ENCODE peak calls at places on chromosomes 6 and 20, in five cellular contexts. One of them, this sample, is unnamed.
A peak's percentile ranks its signal among the peaks of the same experiment; 100 is the strongest.

GRCh38 chr20:62052842-62053464 is 12.7 kb downstream of the TAF4 start:
- DNase-seq in stomach: no peak
- DNase-seq in aorta: no peak
- DNase-seq in uterus: no peak
- DNase-seq in fibroblast of lung: no peak
- DNase-seq in this sample: no peak

GRCh38 chr6:117078624-117079023 is 186.7 kb upstream of the VGLL2 start:
- DNase-seq in stomach: no peak
- DNase-seq in aorta: no peak
- DNase-seq in uterus: no peak
- DNase-seq in fibroblast of lung: no peak
- DNase-seq in this sample: no peak

GRCh38 chr6:137362878-137363804 is 131.1 kb downstream of the OLIG3 start:
- DNase-seq in stomach: no peak
- DNase-seq in aorta: no peak
- DNase-seq in uterus: no peak
- DNase-seq in fibroblast of lung: no peak
- DNase-seq in this sample: no peak

GRCh38 chr6:150237626-150238025 is 94.8 kb downstream of the PPP1R14C start:
- DNase-seq in stomach: no peak
- DNase-seq in aorta: no peak
- DNase-seq in uterus: no peak
- DNase-seq in fibroblast of lung: no peak
- DNase-seq in this sample: no peak

GRCh38 chr6:43171284-43172126 is 436 bp downstream of the SRF start:
- DNase-seq in stomach: no peak
- DNase-seq in aorta: no peak
- DNase-seq in uterus: no peak
- DNase-seq in fibroblast of lung: no peak
- DNase-seq in this sample: peak; percentile 63

GRCh38 chr6:98627129-98627775 is 207.1 kb upstream of the POU3F2 start:
- DNase-seq in stomach: no peak
- DNase-seq in aorta: no peak
- DNase-seq in uterus: no peak
- DNase-seq in fibroblast of lung: no peak
- DNase-seq in this sample: no peak

GRCh38 chr20:40010483-40010882 is 678.6 kb downstream of the MAFB start:
- DNase-seq in stomach: no peak
- DNase-seq in aorta: peak; percentile 41
- DNase-seq in uterus: no peak
- DNase-seq in fibroblast of lung: no peak
- DNase-seq in this sample: no peak

GRCh38 chr6:87832025-87832825 is 130.2 kb upstream of the AKIRIN2 start:
- DNase-seq in stomach: no peak
- DNase-seq in aorta: no peak
- DNase-seq in uterus: no peak
- DNase-seq in fibroblast of lung: peak; percentile 32
- DNase-seq in this sample: peak; percentile 52

GRCh38 chr20:17613328-17614175 is 43.7 kb downstream of the DSTN start:
- DNase-seq in stomach: peak; percentile 26
- DNase-seq in aorta: peak; percentile 51
- DNase-seq in uterus: no peak
- DNase-seq in fibroblast of lung: no peak
- DNase-seq in this sample: no peak

GRCh38 chr6:96626749-96627353 is 63.9 kb downstream of the FHL5 start:
- DNase-seq in stomach: no peak
- DNase-seq in aorta: no peak
- DNase-seq in uterus: no peak
- DNase-seq in fibroblast of lung: peak; percentile 22
- DNase-seq in this sample: peak; percentile 71

GRCh38 chr20:53917145-53918009 is 153.0 kb downstream of the BCAS1 start:
- DNase-seq in stomach: peak; percentile 44
- DNase-seq in aorta: peak; percentile 78
- DNase-seq in uterus: peak; percentile 56
- DNase-seq in fibroblast of lung: peak; percentile 69
- DNase-seq in this sample: peak; percentile 75

GRCh38 chr6:85669735-85670194 is 27.1 kb upstream of the SYNCRIP start:
- DNase-seq in stomach: no peak
- DNase-seq in aorta: no peak
- DNase-seq in uterus: no peak
- DNase-seq in fibroblast of lung: peak; percentile 48
- DNase-seq in this sample: peak; percentile 59

GRCh38 chr20:9515211-9515580 is 806 bp downstream of the LAMP5 start:
- DNase-seq in stomach: no peak
- DNase-seq in aorta: no peak
- DNase-seq in uterus: no peak
- DNase-seq in fibroblast of lung: no peak
- DNase-seq in this sample: peak; percentile 24

GRCh38 chr20:9518776-9519175 is 4.4 kb downstream of the LAMP5 start:
- DNase-seq in stomach: no peak
- DNase-seq in aorta: no peak
- DNase-seq in uterus: no peak
- DNase-seq in fibroblast of lung: no peak
- DNase-seq in this sample: no peak

GRCh38 chr20:9516658-9516987 is 2.2 kb downstream of the LAMP5 start:
- DNase-seq in stomach: no peak
- DNase-seq in aorta: no peak
- DNase-seq in uterus: no peak
- DNase-seq in fibroblast of lung: no peak
- DNase-seq in this sample: no peak

GRCh38 chr20:9515761-9516657 is 1.6 kb downstream of the LAMP5 start:
- DNase-seq in stomach: no peak
- DNase-seq in aorta: no peak
- DNase-seq in uterus: no peak
- DNase-seq in fibroblast of lung: peak; percentile 17
- DNase-seq in this sample: no peak

GRCh38 chr20:9517297-9518134 is 3.1 kb downstream of the LAMP5 start:
- DNase-seq in stomach: no peak
- DNase-seq in aorta: no peak
- DNase-seq in uterus: no peak
- DNase-seq in fibroblast of lung: no peak
- DNase-seq in this sample: no peak
- H3K4me1 ChIP-seq in stomach: peaks cover 26% of the 10 kb centered on the region
- H3K4me1 ChIP-seq in aorta: no peaks in the 10 kb centered on the region
- H3K4me1 ChIP-seq in uterus: peaks cover 13% of the 10 kb centered on the region
- H3K4me1 ChIP-seq in fibroblast of lung: no peaks in the 10 kb centered on the region
- H3K4me1 ChIP-seq in this sample: peaks cover 8% of the 10 kb centered on the region

GRCh38 chr6:159039885-159040258 is 4.9 kb downstream of the TAGAP start:
- DNase-seq in stomach: no peak
- DNase-seq in aorta: no peak
- DNase-seq in uterus: no peak
- DNase-seq in fibroblast of lung: no peak
- DNase-seq in this sample: no peak

GRCh38 chr6:159037746-159038290 is 7.0 kb downstream of the TAGAP start:
- DNase-seq in stomach: no peak
- DNase-seq in aorta: no peak
- DNase-seq in uterus: no peak
- DNase-seq in fibroblast of lung: no peak
- DNase-seq in this sample: no peak

GRCh38 chr6:159035891-159036290 is 8.9 kb downstream of the TAGAP start:
- DNase-seq in stomach: no peak
- DNase-seq in aorta: no peak
- DNase-seq in uterus: no peak
- DNase-seq in fibroblast of lung: no peak
- DNase-seq in this sample: no peak

GRCh38 chr6:159038914-159039884 is 5.6 kb downstream of the TAGAP start:
- DNase-seq in stomach: no peak
- DNase-seq in aorta: no peak
- DNase-seq in uterus: peak; percentile 29
- DNase-seq in fibroblast of lung: peak; percentile 46
- DNase-seq in this sample: peak; percentile 28

GRCh38 chr6:159036673-159037072 is 8.1 kb downstream of the TAGAP start:
- DNase-seq in stomach: no peak
- DNase-seq in aorta: no peak
- DNase-seq in uterus: no peak
- DNase-seq in fibroblast of lung: no peak
- DNase-seq in this sample: no peak
- H3K4me1 ChIP-seq in stomach: no peaks in the 10 kb centered on the region
- H3K4me1 ChIP-seq in aorta: no peaks in the 10 kb centered on the region
- H3K4me1 ChIP-seq in uterus: no peaks in the 10 kb centered on the region
- H3K4me1 ChIP-seq in fibroblast of lung: no peaks in the 10 kb centered on the region
- H3K4me1 ChIP-seq in this sample: peaks cover 18% of the 10 kb centered on the region

DNA sequence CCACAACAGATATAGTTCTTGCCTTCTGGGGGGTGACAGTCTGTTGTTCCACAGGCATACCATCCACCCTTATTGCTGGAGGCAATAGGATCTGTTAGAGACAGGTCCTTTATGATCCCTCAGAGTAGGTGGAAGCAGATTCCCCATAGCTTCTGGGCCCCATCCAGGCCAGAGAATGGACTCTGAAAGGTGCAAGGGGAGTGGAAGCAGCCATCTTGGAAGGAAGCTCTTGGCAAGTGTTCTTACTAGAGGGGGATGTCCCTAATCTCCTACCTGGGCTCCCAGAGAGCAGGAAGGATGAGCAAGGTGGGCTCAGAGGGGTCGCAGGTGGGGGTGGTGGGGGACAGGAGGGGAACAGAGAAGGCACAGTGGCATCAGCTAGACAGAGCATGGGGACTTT is 33.4 kb downstream of the CEBPB start:
- DNase-seq in stomach: no peak
- DNase-seq in aorta: peak; percentile 26
- DNase-seq in uterus: no peak
- DNase-seq in fibroblast of lung: no peak
- DNase-seq in this sample: no peak
- H3K4me1 ChIP-seq in stomach: peaks cover 5% of the 10 kb centered on the region
- H3K4me1 ChIP-seq in aorta: no peaks in the 10 kb centered on the region
- H3K4me1 ChIP-seq in uterus: peaks cover 14% of the 10 kb centered on the region
- H3K4me1 ChIP-seq in fibroblast of lung: peaks cover 15% of the 10 kb centered on the region
- H3K4me1 ChIP-seq in this sample: peaks cover 52% of the 10 kb centered on the region

DNA sequence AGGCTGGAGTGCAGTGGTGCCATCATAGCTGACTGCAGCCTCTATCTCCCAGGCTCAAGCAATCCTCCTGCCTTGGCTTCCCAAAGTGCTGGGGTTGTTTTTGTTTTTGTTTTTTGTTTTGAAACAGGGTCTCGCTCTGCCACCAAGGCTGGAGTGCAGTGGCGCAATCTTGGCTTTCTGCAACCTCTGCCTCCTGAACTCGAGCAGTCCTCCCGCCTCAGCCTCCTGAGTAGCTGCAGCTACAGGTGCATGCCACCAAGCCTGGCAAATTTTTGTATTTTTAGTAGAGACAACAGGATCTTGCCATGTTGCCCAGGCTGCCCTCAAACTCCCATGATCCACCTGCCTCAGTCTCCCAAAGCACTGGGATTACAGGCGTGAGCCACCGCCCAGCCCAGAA is 4.2 kb downstream of the C6orf132 start:
- DNase-seq in stomach: no peak
- DNase-seq in aorta: no peak
- DNase-seq in uterus: no peak
- DNase-seq in fibroblast of lung: no peak
- DNase-seq in this sample: no peak
- H3K4me1 ChIP-seq in stomach: peaks cover 56% of the 10 kb centered on the region
- H3K4me1 ChIP-seq in aorta: no peaks in the 10 kb centered on the region
- H3K4me1 ChIP-seq in uterus: peaks cover 8% of the 10 kb centered on the region
- H3K4me1 ChIP-seq in fibroblast of lung: peaks cover 18% of the 10 kb centered on the region
- H3K4me1 ChIP-seq in this sample: peaks cover 34% of the 10 kb centered on the region

DNA sequence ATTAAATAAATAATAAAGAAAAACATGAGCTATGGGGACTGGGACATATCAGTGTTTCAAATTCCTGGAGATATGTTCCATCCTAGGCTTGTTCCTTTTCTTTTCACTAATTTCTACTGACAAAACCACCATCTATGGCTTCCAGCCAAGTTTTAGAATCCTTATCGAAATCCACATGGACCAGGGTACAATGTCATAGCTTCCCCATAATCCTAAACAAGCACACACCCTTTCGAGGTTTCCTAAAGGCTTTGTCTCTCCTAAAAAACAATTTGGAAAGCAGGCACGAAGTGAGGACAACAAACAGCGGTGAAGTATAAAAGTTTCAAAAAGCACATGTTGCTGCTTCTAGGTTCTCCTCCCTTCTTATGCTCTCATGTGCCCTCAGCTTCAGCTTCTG is 13.3 kb upstream of the DST start:
- DNase-seq in stomach: no peak
- DNase-seq in aorta: no peak
- DNase-seq in uterus: no peak
- DNase-seq in fibroblast of lung: no peak
- DNase-seq in this sample: no peak
- H3K4me1 ChIP-seq in stomach: peaks cover 45% of the 10 kb centered on the region
- H3K4me1 ChIP-seq in aorta: no peaks in the 10 kb centered on the region
- H3K4me1 ChIP-seq in uterus: no peaks in the 10 kb centered on the region
- H3K4me1 ChIP-seq in fibroblast of lung: peaks cover 7% of the 10 kb centered on the region
- H3K4me1 ChIP-seq in this sample: peaks cover 23% of the 10 kb centered on the region

GRCh38 chr20:25548613-25549086 is 36.7 kb downstream of the NINL start:
- DNase-seq in stomach: no peak
- DNase-seq in aorta: no peak
- DNase-seq in uterus: no peak
- DNase-seq in fibroblast of lung: no peak
- DNase-seq in this sample: no peak
- H3K4me1 ChIP-seq in stomach: peaks cover 62% of the 10 kb centered on the region
- H3K4me1 ChIP-seq in aorta: peaks cover 3% of the 10 kb centered on the region
- H3K4me1 ChIP-seq in uterus: no peaks in the 10 kb centered on the region
- H3K4me1 ChIP-seq in fibroblast of lung: peaks cover 8% of the 10 kb centered on the region
- H3K4me1 ChIP-seq in this sample: peaks cover 18% of the 10 kb centered on the region

DNA sequence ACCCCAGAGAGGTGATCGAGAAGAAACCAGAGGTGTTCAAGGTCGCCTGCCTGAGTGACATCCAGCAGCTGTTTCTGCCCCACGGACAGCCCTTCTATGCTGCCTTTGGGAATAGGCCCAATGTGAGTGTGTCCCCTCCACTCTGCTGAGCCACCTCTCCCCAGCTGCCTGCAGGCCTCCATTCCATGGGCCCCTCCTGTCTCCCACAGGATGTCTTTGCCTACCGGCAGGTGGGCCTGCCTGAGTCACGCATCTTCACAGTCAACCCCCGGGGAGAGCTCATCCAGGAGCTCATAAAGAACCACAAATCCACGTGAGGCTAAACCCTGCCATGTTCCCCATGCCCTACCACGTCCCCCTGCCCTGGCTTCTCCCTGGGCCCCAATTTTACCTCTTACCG is 8.4 kb downstream of the EMILIN3 start:
- DNase-seq in stomach: no peak
- DNase-seq in aorta: no peak
- DNase-seq in uterus: no peak
- DNase-seq in fibroblast of lung: no peak
- DNase-seq in this sample: no peak
- H3K4me1 ChIP-seq in stomach: no peaks in the 10 kb centered on the region
- H3K4me1 ChIP-seq in aorta: no peaks in the 10 kb centered on the region
- H3K4me1 ChIP-seq in uterus: no peaks in the 10 kb centered on the region
- H3K4me1 ChIP-seq in fibroblast of lung: no peaks in the 10 kb centered on the region
- H3K4me1 ChIP-seq in this sample: no peaks in the 10 kb centered on the region